ENCODE peak calls at places on chromosomes 4 and X, in seven cellular contexts. N, Q, P, O, Y, K and R are unnamed samples. For H3K27me3 and H3K9me3, the result is how much of the 10 kb centered on the place peaks cover.

GRCh38 chrX:42714981-42715688 is 62.8 kb downstream of the PPP1R2C start:
- DNase-seq in P (no peak), K (peak), Y (peak), N (no peak), O (peak), Q (peak), R (peak)

GRCh38 chrX:36963069-36963808 is 44.9 kb upstream of the FAM47C start:
- DNase-seq in Y (no peak), N (no peak), O (no peak), K (no peak), P (no peak), Q (no peak), R (no peak)

GRCh38 chr4:126526335-126526734 is 1106.4 kb upstream of the INTU start:
- DNase-seq in P (peak), Y (no peak), N (no peak), Q (no peak), O (no peak), K (no peak), R (no peak)

GRCh38 chrX:39819921-39820849 is 277.6 kb downstream of the BCOR start:
- DNase-seq in O (no peak), N (peak), Y (no peak), Q (no peak), P (no peak), K (no peak), R (no peak)

GRCh38 chr4:163164591-163164990 is 2.1 kb downstream of the NAF1 start:
- DNase-seq in K (no peak), P (no peak), Q (no peak), Y (no peak), N (no peak), O (no peak), R (no peak)

GRCh38 chr4:110516106-110516922 is 40.4 kb downstream of the ENPEP start:
- DNase-seq in O (peak), Q (peak), P (peak), N (peak), K (peak), Y (peak), R (peak)

GRCh38 chr4:177367336-177367735 is 57.7 kb downstream of the NEIL3 start:
- DNase-seq in O (no peak), P (peak), N (no peak), Q (no peak), Y (no peak), K (no peak), R (no peak)

GRCh38 chr4:25767877-25768475 is 94.8 kb downstream of the SEL1L3 start:
- DNase-seq in Y (no peak), K (no peak), N (no peak), Q (peak), O (peak), P (peak), R (no peak)

GRCh38 chr4:76301068-76301774 is 5.3 kb upstream of the STBD1 start:
- DNase-seq in Y (no peak), N (no peak), P (peak), K (no peak), Q (peak), O (no peak), R (no peak)

GRCh38 chrX:1165535-1166196 is 46.8 kb downstream of the CRLF2 start:
- DNase-seq in N (peak), Y (no peak), P (no peak), Q (no peak), K (peak), O (no peak), R (peak)

GRCh38 chr4:41379230-41379629 is 122.5 kb downstream of the UCHL1 start:
- DNase-seq in Q (no peak), O (no peak), N (no peak), Y (no peak), P (no peak), K (no peak), R (no peak)

GRCh38 chr4:74931386-74931785 is 1.5 kb upstream of the PARM1 start:
- DNase-seq in P (no peak), N (no peak), Y (no peak), O (no peak), Q (no peak), K (no peak), R (no peak)

GRCh38 chr4:66123195-66123594 is 452.9 kb upstream of the EPHA5 start:
- DNase-seq in P (no peak), Y (no peak), Q (no peak), K (no peak), N (no peak), O (no peak), R (no peak)

GRCh38 chrX:3119376-3119775 is 78.1 kb downstream of the ARSF start:
- DNase-seq in N (no peak), P (peak), Y (no peak), Q (no peak), O (no peak), K (no peak), R (no peak)

GRCh38 chr4:184437565-184437964 is 36.8 kb downstream of the IRF2 start:
- DNase-seq in P (peak), Q (no peak), K (no peak), O (no peak), Y (no peak), N (no peak), R (no peak)

GRCh38 chr4:4412661-4413372 is 25.9 kb downstream of the NSG1 start:
- DNase-seq in N (peak), K (no peak), O (no peak), Y (no peak), Q (no peak), P (no peak), R (no peak)

GRCh38 chr4:42865572-42866189 is 26.8 kb upstream of the GRXCR1 start:
- DNase-seq in O (peak), Y (peak), K (no peak), N (no peak), P (peak), Q (peak), R (peak)

GRCh38 chrX:39772057-39772832 is 325.5 kb downstream of the BCOR start:
- DNase-seq in Q (peak), N (peak), K (no peak), P (peak), Y (peak), O (no peak), R (peak)

GRCh38 chrX:6968231-6968630 is 179.3 kb upstream of the STS start:
- DNase-seq in N (no peak), Q (no peak), Y (no peak), K (no peak), P (no peak), O (no peak), R (no peak)

GRCh38 chr4:3657917-3658913 is 108.0 kb upstream of the ADRA2C start:
- DNase-seq in K (peak), Y (no peak), O (no peak), P (peak), Q (peak), N (no peak), R (no peak)

GRCh38 chr4:107818301-107818910 is 6.3 kb upstream of the SGMS2 start:
- DNase-seq in Q (no peak), Y (no peak), K (no peak), N (no peak), P (no peak), O (no peak), R (no peak)

GRCh38 chr4:102730968-102731533 is 29.7 kb downstream of the MANBA start:
- DNase-seq in Y (no peak), K (no peak), O (no peak), P (no peak), Q (no peak), N (no peak), R (no peak)

GRCh38 chrX:136608295-136608933 is 39.5 kb upstream of the CD40LG start:
- DNase-seq in P (no peak), O (peak), Q (peak), N (peak), K (no peak), Y (peak), R (peak)

GRCh38 chrX:56833626-56834025 is 104.6 kb downstream of the NBDY start:
- DNase-seq in O (no peak), K (no peak), P (no peak), N (no peak), Y (no peak), Q (no peak), R (no peak)

GRCh38 chrX:2550288-2551020 is 49.7 kb upstream of the DHRSX start:
- DNase-seq in P (no peak), Q (no peak), O (no peak), Y (no peak), K (no peak), N (no peak), R (no peak)

GRCh38 chr4:71239365-71239764 is 99.5 kb upstream of the SLC4A4 start:
- DNase-seq in N (no peak), O (no peak), Y (no peak), Q (peak), P (peak), K (no peak), R (no peak)

GRCh38 chr4:56790566-56791175 is 30.8 kb downstream of the SPINK2 start:
- DNase-seq in Y (no peak), K (no peak), O (no peak), P (no peak), Q (peak), N (no peak), R (no peak)

GRCh38 chr4:55238407-55238806 is 107.6 kb upstream of the SRD5A3 start:
- DNase-seq in Q (no peak), O (no peak), Y (no peak), K (no peak), N (no peak), P (no peak), R (no peak)

GRCh38 chr4:155025762-155026457 is 182.5 kb upstream of the NPY2R start:
- DNase-seq in P (no peak), Y (no peak), K (no peak), O (peak), Q (peak), N (no peak), R (peak)

DNA sequence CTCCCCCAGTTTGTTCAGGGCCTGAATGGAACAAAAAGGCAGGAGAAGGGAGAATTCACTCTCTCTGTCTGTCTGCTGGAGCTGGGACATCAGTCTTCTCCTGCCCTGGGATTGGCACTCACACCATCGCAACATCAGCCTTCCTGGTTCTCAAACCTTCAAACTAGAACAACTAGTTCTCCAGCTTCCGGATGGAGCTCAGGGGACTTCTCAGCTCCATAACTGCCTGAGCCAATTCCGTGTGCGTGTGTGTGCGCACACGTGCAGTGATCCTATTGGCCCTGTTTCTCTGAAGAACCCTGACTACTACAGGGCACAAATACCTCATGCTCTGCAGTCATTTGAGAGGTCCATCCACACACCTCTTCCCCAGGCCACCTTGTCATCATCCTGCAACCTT is 18.7 kb upstream of the MAN2B2 start:
- DNase-seq in P (no peak), K (no peak), Q (no peak), Y (no peak), O (no peak), N (no peak), R (no peak)
- H3K27me3 ChIP-seq in P (half or more), K (under half), Q (under half), Y (under half), O (half or more), N (half or more), R (under half)

GRCh38 chr4:200936-201335 is 76.6 kb downstream of the ZNF718 start:
- DNase-seq in N (no peak), K (no peak), O (no peak), Q (no peak), P (no peak), Y (no peak), R (no peak)

GRCh38 chr4:211033-211511 is 86.8 kb downstream of the ZNF718 start:
- DNase-seq in Q (no peak), O (no peak), K (no peak), N (no peak), Y (no peak), P (no peak), R (no peak)

GRCh38 chr4:206054-206453 is 81.8 kb downstream of the ZNF718 start:
- DNase-seq in Y (no peak), O (no peak), P (no peak), Q (no peak), K (no peak), N (no peak), R (no peak)

DNA sequence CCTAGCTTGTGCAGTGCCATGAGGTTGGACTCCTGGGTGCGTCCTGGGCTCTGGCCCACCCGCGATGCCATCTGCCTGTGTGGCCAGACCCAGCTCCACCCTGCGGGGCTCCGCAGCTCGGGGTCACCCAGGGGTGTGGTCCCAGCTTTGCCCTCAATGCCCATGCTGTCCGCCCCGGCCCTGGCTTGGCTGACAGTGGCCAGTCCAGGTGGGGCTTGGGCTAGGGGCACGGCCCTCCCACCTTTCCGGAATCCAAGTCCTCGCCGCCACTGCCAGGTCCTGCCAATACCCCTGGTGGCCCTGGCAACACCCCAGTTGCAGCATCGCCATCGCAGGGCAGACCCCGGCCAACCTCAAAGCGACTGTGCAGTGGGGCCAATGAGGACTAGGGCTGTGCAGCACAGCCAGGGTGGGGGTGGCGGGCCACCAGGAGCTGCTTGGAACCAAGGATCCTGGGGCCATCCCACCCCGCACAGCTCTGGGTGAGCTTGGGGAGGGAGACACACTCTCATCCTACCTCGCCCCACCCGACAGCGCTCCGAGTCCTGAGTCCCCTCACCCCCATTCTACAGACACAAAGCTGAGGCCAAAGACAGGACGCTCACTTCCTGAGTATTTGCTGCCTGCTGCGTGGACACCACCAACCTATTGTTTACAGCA is 80.9 kb downstream of the ZNF718 start:
- DNase-seq in O (no peak), N (no peak), Y (no peak), P (no peak), K (no peak), Q (no peak), R (no peak)
- H3K9me3 ChIP-seq in O (under half), N (half or more), Y (under half), P (under half), K (under half), Q (under half), R (half or more)

DNA sequence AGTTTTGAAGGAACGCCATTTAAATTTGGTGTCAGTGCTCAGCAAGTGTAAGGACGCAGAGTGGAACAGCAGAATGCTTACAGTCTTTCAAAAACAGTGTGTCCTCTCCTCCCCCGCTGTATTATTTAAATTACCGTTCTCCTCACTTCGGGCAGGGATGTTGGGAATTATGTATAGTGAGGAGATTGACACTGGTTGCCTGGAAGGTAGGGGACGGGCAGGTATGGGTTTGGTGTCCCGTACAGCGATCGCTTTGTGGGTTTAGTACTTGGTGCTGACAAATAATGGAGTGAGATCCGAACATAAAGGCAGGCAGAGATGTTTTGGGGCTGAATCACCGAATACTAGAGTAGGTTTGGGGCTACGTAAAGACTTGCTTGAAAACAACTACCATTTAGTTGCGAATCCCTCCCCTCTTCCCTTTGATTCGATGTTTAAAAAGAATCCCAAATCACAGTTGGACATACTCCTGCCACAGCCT is 2.1 kb upstream of the NKX3-2 start:
- DNase-seq in Y (no peak), K (no peak), N (no peak), P (no peak), Q (no peak), O (no peak), R (no peak)
- H3K4me3 ChIP-seq in Y (no peak), K (no peak), N (no peak), P (no peak), Q (no peak), O (peak), R (peak)

GRCh38 chr4:2399631-2400190 is 18.7 kb downstream of the ZFYVE28 start:
- DNase-seq in P (no peak), Y (no peak), Q (no peak), K (peak), O (no peak), N (no peak), R (no peak)

GRCh38 chr4:2399216-2399615 is 19.2 kb downstream of the ZFYVE28 start:
- DNase-seq in K (peak), Q (no peak), O (no peak), N (no peak), Y (no peak), P (no peak), R (no peak)

GRCh38 chr4:2396781-2397368 is 21.6 kb downstream of the ZFYVE28 start:
- DNase-seq in Y (no peak), P (no peak), O (peak), Q (no peak), K (no peak), N (no peak), R (no peak)

GRCh38 chr4:2395584-2395983 is 22.9 kb downstream of the ZFYVE28 start:
- DNase-seq in P (no peak), Y (no peak), N (no peak), O (no peak), Q (no peak), K (no peak), R (no peak)

GRCh38 chr4:2397596-2398379 is 20.7 kb downstream of the ZFYVE28 start:
- DNase-seq in Q (no peak), O (no peak), N (no peak), P (no peak), K (no peak), Y (no peak), R (no peak)
- H3K27me3 ChIP-seq in Q (under half), O (under half), N (under half), P (under half), K (under half), Y (under half), R (under half)

GRCh38 chr4:99863-100262 is 24.4 kb upstream of the ZNF718 start:
- DNase-seq in Y (no peak), O (no peak), K (no peak), Q (no peak), P (no peak), N (no peak), R (no peak)
- H3K9me3 ChIP-seq in Y (under half), O (half or more), K (under half), Q (under half), P (under half), N (half or more), R (half or more)

DNA sequence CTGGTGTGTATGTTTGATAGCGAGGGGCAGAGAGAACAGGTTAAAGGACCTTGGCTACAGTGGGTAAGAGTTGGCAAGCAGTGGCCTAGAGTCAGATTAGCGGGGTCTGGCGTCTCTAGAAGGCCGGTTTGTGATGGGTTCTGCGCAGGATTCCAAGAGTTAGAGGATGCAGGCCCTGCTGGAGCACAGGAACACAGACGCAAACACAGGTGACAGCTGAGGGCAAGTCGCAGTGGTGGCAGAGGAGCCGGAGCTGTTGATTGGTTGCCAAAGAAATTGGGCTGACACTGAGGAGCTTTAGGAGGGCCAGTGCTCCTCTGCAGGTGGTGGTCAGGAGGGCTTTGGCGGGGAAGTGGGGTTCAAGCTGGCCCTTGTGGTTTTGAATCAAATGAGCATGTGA is 3.8 kb downstream of the TADA2B start:
- DNase-seq in Y (no peak), N (no peak), Q (no peak), O (no peak), K (no peak), P (no peak), R (no peak)
- H3K4me3 ChIP-seq in Y (no peak), N (no peak), Q (no peak), O (no peak), K (no peak), P (no peak), R (no peak)

DNA sequence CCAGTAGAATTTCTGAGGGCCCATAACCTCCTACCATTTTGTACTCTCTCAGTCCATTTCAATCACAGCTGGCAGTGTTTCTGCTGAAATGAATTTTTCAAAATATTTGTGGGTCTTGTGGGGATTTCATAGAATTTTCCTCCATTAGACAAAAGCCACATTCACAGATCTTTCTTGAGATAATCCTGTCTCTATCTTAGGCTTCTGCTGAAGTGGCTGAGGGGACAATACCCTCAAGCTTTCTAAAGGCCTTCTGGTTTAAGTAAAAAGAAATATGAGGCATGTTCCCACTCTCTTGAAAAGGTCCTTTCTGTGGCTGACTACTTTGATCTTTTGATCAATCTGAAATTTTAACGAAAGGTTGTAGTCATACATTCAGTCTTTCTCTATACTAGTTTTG is 1930.0 kb upstream of the AGA start:
- DNase-seq in N (no peak), Y (no peak), P (no peak), Q (no peak), K (no peak), O (no peak), R (no peak)
- H3K27me3 ChIP-seq in N (under half), Y (under half), P (under half), Q (under half), K (under half), O (under half), R (under half)

DNA sequence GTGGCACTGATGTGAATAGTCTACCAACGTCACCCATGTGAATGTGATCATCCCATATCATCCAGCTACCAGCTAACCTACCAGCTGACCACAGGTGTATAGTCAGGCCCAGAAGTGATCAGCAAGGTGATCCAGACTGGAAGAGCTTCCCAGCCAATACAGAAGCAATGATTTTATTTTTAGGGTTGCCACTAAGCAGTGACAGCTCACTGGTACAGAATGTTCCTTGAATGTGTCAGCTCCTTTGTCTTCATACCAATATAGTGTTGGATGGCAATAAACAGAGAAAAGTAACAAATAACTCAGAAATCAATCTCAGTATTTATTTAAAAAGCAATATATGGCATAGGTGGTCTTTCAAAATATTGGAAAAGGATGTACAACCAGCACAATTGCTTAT is 361.8 kb upstream of the CPEB2 start:
- DNase-seq in K (no peak), O (no peak), N (no peak), P (no peak), Q (no peak), Y (no peak), R (no peak)
- H3K9me3 ChIP-seq in K (under half), O (under half), N (under half), P (under half), Q (under half), Y (under half), R (under half)